ENCODE peak calls at places on chromosomes 6 and 20, in four cellular contexts. R is EL, N is AG09309, K is fibroblast of gingiva. Y is an unnamed sample.

GRCh38 chr20:38277691-38278090 is 17.2 kb upstream of the KIAA1755 start:
- DNase-seq in R (no peak), N (no peak), K (no peak), Y (no peak)

GRCh38 chr20:1894951-1895673 is at the start of gene SIRPA:
- DNase-seq in R (peak), N (no peak), K (peak), Y (peak)

GRCh38 chr6:135113855-135114254 is 59.2 kb upstream of the HBS1L start:
- DNase-seq in R (no peak), N (no peak), K (no peak), Y (no peak)

GRCh38 chr6:151075527-151075926 is 164.2 kb upstream of the AKAP12 start:
- DNase-seq in R (peak), N (no peak), K (peak), Y (no peak)

GRCh38 chr6:70396796-70397729 is 16.2 kb upstream of the FAM135A start:
- DNase-seq in R (no peak), N (no peak), K (no peak), Y (no peak)

GRCh38 chr6:147834377-147834776 is 325.9 kb downstream of the SAMD5 start:
- DNase-seq in R (no peak), N (no peak), K (no peak), Y (no peak)

GRCh38 chr6:159934181-159934580 is 34.7 kb upstream of the IGF2R start:
- DNase-seq in R (peak), N (no peak), K (peak), Y (no peak)

GRCh38 chr6:431986-432385 is 40.4 kb downstream of the IRF4 start:
- DNase-seq in R (no peak), N (no peak), K (no peak), Y (no peak)

GRCh38 chr6:106051241-106051640 is 34.9 kb upstream of the PRDM1 start:
- DNase-seq in R (no peak), N (no peak), K (no peak), Y (no peak)

GRCh38 chr6:87904041-87904440 is 143.6 kb upstream of the SPACA1 start:
- DNase-seq in R (no peak), N (no peak), K (no peak), Y (no peak)

GRCh38 chr6:139602577-139602976 is 228.1 kb upstream of the CITED2 start:
- DNase-seq in R (no peak), N (no peak), K (no peak), Y (no peak)

GRCh38 chr6:144173971-144174370 is 23.7 kb downstream of the STX11 start:
- DNase-seq in R (no peak), N (no peak), K (no peak), Y (no peak)

GRCh38 chr6:159062564-159062945 is 17.8 kb upstream of the TAGAP start:
- DNase-seq in R (no peak), N (no peak), K (no peak), Y (no peak)

GRCh38 chr20:54284928-54285704 is 77.2 kb downstream of the PFDN4 start:
- DNase-seq in R (peak), N (no peak), K (no peak), Y (no peak)

GRCh38 chr20:41818991-41819390 is 200.8 kb upstream of the CHD6 start:
- DNase-seq in R (no peak), N (no peak), K (no peak), Y (no peak)

GRCh38 chr6:141580988-141581387 is 551.7 kb upstream of the GJE1 start:
- DNase-seq in R (peak), N (peak), K (peak), Y (no peak)

GRCh38 chr6:139109558-139109957 is 25.3 kb upstream of the HECA start:
- DNase-seq in R (peak), N (no peak), K (peak), Y (no peak)

GRCh38 chr6:2850480-2851150 is 9.0 kb upstream of the SERPINB1 start:
- DNase-seq in R (peak), N (no peak), K (no peak), Y (no peak)

Y was measured in pons.